ENCODE peak calls at places on chromosomes 3 and 15, in eight cellular contexts. One of them, this sample, is unnamed.
A peak's percentile ranks its signal among the peaks of the same experiment; 100 is the strongest.

GRCh38 chr15:39504812-39505211 is 76.1 kb upstream of the THBS1 start:
- DNase-seq in dorsolateral prefrontal cortex: no peak
- DNase-seq in upper lobe of left lung: no peak
- DNase-seq in heart left ventricle: no peak
- DNase-seq in uterus: no peak
- DNase-seq in KBM-7: no peak
- DNase-seq in DMS79: no peak
- DNase-seq in CD4-positive, alpha-beta T cell: no peak
- DNase-seq in this sample: no peak

GRCh38 chr3:67018105-67018788 is 20.1 kb downstream of the KBTBD8 start:
- DNase-seq in heart left ventricle: peak; percentile 76
- DNase-seq in DMS79: no peak
- DNase-seq in KBM-7: peak; percentile 76
- DNase-seq in CD4-positive, alpha-beta T cell: no peak
- DNase-seq in dorsolateral prefrontal cortex: no peak
- DNase-seq in uterus: no peak
- DNase-seq in upper lobe of left lung: no peak
- DNase-seq in this sample: no peak

GRCh38 chr15:51672100-51672731 is 9.1 kb upstream of the SCG3 start:
- DNase-seq in upper lobe of left lung: no peak
- DNase-seq in CD4-positive, alpha-beta T cell: no peak
- DNase-seq in heart left ventricle: no peak
- DNase-seq in uterus: no peak
- DNase-seq in dorsolateral prefrontal cortex: no peak
- DNase-seq in KBM-7: peak; percentile 50
- DNase-seq in DMS79: peak; percentile 5
- DNase-seq in this sample: no peak

GRCh38 chr15:36671017-36671416 is 91.6 kb downstream of the CDIN1 start:
- DNase-seq in dorsolateral prefrontal cortex: no peak
- DNase-seq in heart left ventricle: no peak
- DNase-seq in upper lobe of left lung: no peak
- DNase-seq in KBM-7: no peak
- DNase-seq in CD4-positive, alpha-beta T cell: no peak
- DNase-seq in DMS79: no peak
- DNase-seq in uterus: no peak
- DNase-seq in this sample: no peak

GRCh38 chr3:133377396-133377795 is 22.5 kb upstream of the BFSP2 start:
- DNase-seq in dorsolateral prefrontal cortex: no peak
- DNase-seq in KBM-7: peak; percentile 51
- DNase-seq in upper lobe of left lung: no peak
- DNase-seq in uterus: no peak
- DNase-seq in heart left ventricle: no peak
- DNase-seq in CD4-positive, alpha-beta T cell: no peak
- DNase-seq in DMS79: no peak
- DNase-seq in this sample: no peak

GRCh38 chr15:40764766-40765136 is 883 bp downstream of the GCHFR start:
- DNase-seq in DMS79: no peak
- DNase-seq in KBM-7: peak; percentile 38
- DNase-seq in CD4-positive, alpha-beta T cell: no peak
- DNase-seq in upper lobe of left lung: no peak
- DNase-seq in uterus: no peak
- DNase-seq in heart left ventricle: no peak
- DNase-seq in dorsolateral prefrontal cortex: no peak
- DNase-seq in this sample: no peak

GRCh38 chr15:77160562-77161481 is 89.9 kb upstream of the TSPAN3 start:
- DNase-seq in DMS79: peak; percentile 8
- DNase-seq in heart left ventricle: no peak
- DNase-seq in uterus: no peak
- DNase-seq in dorsolateral prefrontal cortex: no peak
- DNase-seq in upper lobe of left lung: no peak
- DNase-seq in KBM-7: peak; percentile 87
- DNase-seq in CD4-positive, alpha-beta T cell: no peak
- DNase-seq in this sample: no peak

GRCh38 chr3:50167069-50167781 is 12.1 kb downstream of the SEMA3F start:
- DNase-seq in CD4-positive, alpha-beta T cell: no peak
- DNase-seq in DMS79: no peak
- DNase-seq in upper lobe of left lung: no peak
- DNase-seq in uterus: no peak
- DNase-seq in heart left ventricle: no peak
- DNase-seq in dorsolateral prefrontal cortex: no peak
- DNase-seq in KBM-7: no peak
- DNase-seq in this sample: no peak

GRCh38 chr3:12629560-12629959 is 34.4 kb downstream of the RAF1 start:
- DNase-seq in KBM-7: no peak
- DNase-seq in uterus: no peak
- DNase-seq in upper lobe of left lung: no peak
- DNase-seq in dorsolateral prefrontal cortex: no peak
- DNase-seq in heart left ventricle: peak; percentile 59
- DNase-seq in CD4-positive, alpha-beta T cell: no peak
- DNase-seq in DMS79: peak; percentile 5
- DNase-seq in this sample: no peak

GRCh38 chr3:16961621-16962205 is 77.0 kb downstream of the PLCL2 start:
- DNase-seq in uterus: no peak
- DNase-seq in KBM-7: no peak
- DNase-seq in CD4-positive, alpha-beta T cell: no peak
- DNase-seq in upper lobe of left lung: no peak
- DNase-seq in heart left ventricle: no peak
- DNase-seq in DMS79: no peak
- DNase-seq in dorsolateral prefrontal cortex: no peak
- DNase-seq in this sample: no peak

GRCh38 chr3:65030847-65031463 is 343.2 kb upstream of the ADAMTS9 start:
- DNase-seq in dorsolateral prefrontal cortex: no peak
- DNase-seq in upper lobe of left lung: no peak
- DNase-seq in KBM-7: peak; percentile 1
- DNase-seq in CD4-positive, alpha-beta T cell: no peak
- DNase-seq in DMS79: no peak
- DNase-seq in heart left ventricle: no peak
- DNase-seq in uterus: no peak
- DNase-seq in this sample: no peak

GRCh38 chr3:190849607-190850006 is 12.9 kb downstream of the GMNC start:
- DNase-seq in DMS79: no peak
- DNase-seq in upper lobe of left lung: no peak
- DNase-seq in heart left ventricle: no peak
- DNase-seq in dorsolateral prefrontal cortex: no peak
- DNase-seq in KBM-7: no peak
- DNase-seq in CD4-positive, alpha-beta T cell: no peak
- DNase-seq in uterus: no peak
- DNase-seq in this sample: no peak

GRCh38 chr3:66464512-66464894 is 36.3 kb downstream of the LRIG1 start:
- DNase-seq in upper lobe of left lung: no peak
- DNase-seq in heart left ventricle: no peak
- DNase-seq in DMS79: no peak
- DNase-seq in uterus: no peak
- DNase-seq in dorsolateral prefrontal cortex: no peak
- DNase-seq in CD4-positive, alpha-beta T cell: no peak
- DNase-seq in KBM-7: peak; percentile 47
- DNase-seq in this sample: no peak

GRCh38 chr15:60044636-60045273 is 40.6 kb downstream of the FOXB1 start:
- DNase-seq in upper lobe of left lung: no peak
- DNase-seq in CD4-positive, alpha-beta T cell: no peak
- DNase-seq in dorsolateral prefrontal cortex: no peak
- DNase-seq in uterus: no peak
- DNase-seq in heart left ventricle: no peak
- DNase-seq in DMS79: no peak
- DNase-seq in KBM-7: peak; percentile 7
- DNase-seq in this sample: no peak

GRCh38 chr15:74179101-74179841 is 5.8 kb downstream of the ISLR start:
- DNase-seq in uterus: peak; percentile 91
- DNase-seq in KBM-7: no peak
- DNase-seq in upper lobe of left lung: peak; percentile 63
- DNase-seq in CD4-positive, alpha-beta T cell: no peak
- DNase-seq in dorsolateral prefrontal cortex: no peak
- DNase-seq in DMS79: no peak
- DNase-seq in heart left ventricle: peak; percentile 90
- DNase-seq in this sample: no peak

GRCh38 chr3:180898572-180898971 is 13.9 kb upstream of the FXR1 start:
- DNase-seq in uterus: no peak
- DNase-seq in CD4-positive, alpha-beta T cell: no peak
- DNase-seq in upper lobe of left lung: no peak
- DNase-seq in heart left ventricle: no peak
- DNase-seq in KBM-7: no peak
- DNase-seq in DMS79: no peak
- DNase-seq in dorsolateral prefrontal cortex: no peak
- DNase-seq in this sample: no peak

GRCh38 chr3:193944161-193944884 is 191.6 kb upstream of the HES1 start:
- DNase-seq in dorsolateral prefrontal cortex: no peak
- DNase-seq in DMS79: no peak
- DNase-seq in heart left ventricle: no peak
- DNase-seq in upper lobe of left lung: peak; percentile 66
- DNase-seq in KBM-7: no peak
- DNase-seq in CD4-positive, alpha-beta T cell: no peak
- DNase-seq in uterus: no peak
- DNase-seq in this sample: no peak

This sample was measured in effector memory CD8-positive, alpha-beta T cell.